ENCODE peak calls at places on chromosomes 11 and 22, in seven cellular contexts. Y is sigmoid colon, E is transverse colon, B is stomach, I is K562, K is spleen, A is suprapubic skin. Q is an unnamed sample.
A peak's percentile ranks its signal among the peaks of the same experiment; 100 is the strongest.

GRCh38 chr11:86948733-86949132 is 6.5 kb downstream of the FZD4 start:
- DNase-seq in K (no peak), E (no peak), I (no peak), B (no peak), A (no peak), Y (no peak), Q (no peak)

GRCh38 chr11:130212431-130212961 is 52.9 kb downstream of the ST14 start:
- DNase-seq in Y (peak; percentile 55), E (peak; percentile 9), B (peak; percentile 22), A (peak; percentile 64), I (no peak), K (peak; percentile 74), Q (peak; percentile 90)

GRCh38 chr11:77111277-77111676 is 8.6 kb downstream of the OMP start:
- DNase-seq in B (no peak), E (no peak), A (no peak), I (no peak), K (no peak), Y (no peak), Q (no peak)

GRCh38 chr22:39273950-39274887 is 29.4 kb upstream of the PDGFB start:
- DNase-seq in E (no peak), I (peak; percentile 75), Y (no peak), K (no peak), B (no peak), A (no peak), Q (no peak)

GRCh38 chr11:65883786-65884715 is 4.2 kb downstream of the FIBP start:
- DNase-seq in K (peak; percentile 79), B (no peak), A (no peak), I (no peak), Y (peak; percentile 65), E (peak; percentile 8), Q (no peak)

GRCh38 chr22:27113211-27114030 is 456.0 kb downstream of the MIAT start:
- DNase-seq in B (peak; percentile 52), A (no peak), E (peak; percentile 59), Y (peak; percentile 91), I (no peak), K (no peak), Q (peak; percentile 95)

GRCh38 chr11:124172076-124172475 is 11.1 kb upstream of the OR10D3 start:
- DNase-seq in I (no peak), B (no peak), K (no peak), E (no peak), Y (no peak), A (no peak), Q (no peak)

GRCh38 chr11:115503083-115503885 is 931 bp downstream of the CADM1 start:
- DNase-seq in E (peak; percentile 61), B (peak; percentile 69), A (peak; percentile 79), K (peak; percentile 81), Y (peak; percentile 81), I (no peak), Q (no peak)

GRCh38 chr11:68810164-68810563 is 31.6 kb downstream of the CPT1A start:
- DNase-seq in K (no peak), Y (no peak), B (peak; percentile 54), I (no peak), E (peak; percentile 65), A (no peak), Q (no peak)

GRCh38 chr22:42292726-42293520 is 22.5 kb upstream of the TCF20 start:
- DNase-seq in B (no peak), A (no peak), Y (no peak), E (peak; percentile 64), K (no peak), I (no peak), Q (no peak)

GRCh38 chr11:71333473-71333872 is 81.1 kb upstream of the SHANK2 start:
- DNase-seq in I (no peak), K (peak; percentile 9), E (no peak), A (peak; percentile 45), B (peak; percentile 3), Y (peak; percentile 24), Q (no peak)

GRCh38 chr11:75767228-75767572 is 1.4 kb upstream of the DGAT2 start:
- DNase-seq in K (no peak), I (no peak), Y (peak; percentile 46), A (no peak), E (no peak), B (no peak), Q (no peak)

GRCh38 chr11:76642341-76642740 is 28.2 kb downstream of the LRRC32 start:
- DNase-seq in Y (peak; percentile 43), B (no peak), K (no peak), I (no peak), E (no peak), A (no peak), Q (no peak)

GRCh38 chr11:57255618-57256017 is 18.6 kb upstream of the APLNR start:
- DNase-seq in Y (no peak), I (no peak), E (no peak), B (no peak), K (no peak), A (no peak), Q (no peak)

GRCh38 chr11:45648931-45649330 is 16.5 kb downstream of the CHST1 start:
- DNase-seq in E (no peak), I (no peak), K (no peak), A (peak; percentile 67), Y (no peak), B (no peak), Q (no peak)

GRCh38 chr11:64642876-64643257 is 51.8 kb downstream of the SLC22A12 start:
- DNase-seq in B (no peak), E (no peak), I (no peak), Y (no peak), K (no peak), A (no peak), Q (no peak)

GRCh38 chr11:60989108-60989650 is 17.7 kb downstream of the CD6 start:
- DNase-seq in Y (no peak), B (no peak), K (no peak), A (no peak), I (no peak), E (no peak), Q (no peak)

GRCh38 chr11:114563077-114563476 is 3.4 kb upstream of the NXPE1 start:
- DNase-seq in A (no peak), B (no peak), Y (no peak), I (no peak), K (no peak), E (no peak), Q (no peak)

GRCh38 chr11:16032974-16033373 is 323.4 kb downstream of the SOX6 start:
- DNase-seq in E (no peak), Y (no peak), B (no peak), A (no peak), I (no peak), K (no peak), Q (no peak)

GRCh38 chr22:37075822-37076433 is 24.4 kb downstream of the KCTD17 start:
- DNase-seq in K (no peak), I (no peak), B (no peak), Y (no peak), A (no peak), E (no peak), Q (no peak)

GRCh38 chr11:69297225-69297925 is 3.4 kb downstream of the MYEOV start:
- DNase-seq in E (peak; percentile 94), I (peak; percentile 87), B (peak; percentile 92), A (peak; percentile 95), Y (peak; percentile 93), K (peak; percentile 95), Q (peak; percentile 97)

GRCh38 chr22:35477911-35478582 is 62.6 kb upstream of the RASD2 start:
- DNase-seq in Y (peak; percentile 95), E (peak; percentile 72), A (no peak), K (no peak), I (peak; percentile 22), B (no peak), Q (no peak)

GRCh38 chr22:25747245-25747944 is 5.4 kb downstream of the MYO18B start:
- DNase-seq in I (peak; percentile 76), A (no peak), E (peak; percentile 56), K (no peak), Y (no peak), B (peak; percentile 74), Q (no peak)

GRCh38 chr11:14643697-14644395 is at the start of gene PDE3B:
- DNase-seq in K (peak; percentile 95), E (peak; percentile 90), A (peak; percentile 82), Y (peak; percentile 93), I (peak; percentile 89), B (peak; percentile 84), Q (no peak)
- TF ChIP-seq CTCF in K (no peak), E (peak; percentile 9), A (no peak), Y (no peak), I (no peak), B (no peak), Q (no peak)

GRCh38 chr11:9861860-9862725 is 198.2 kb downstream of the SWAP70 start:
- DNase-seq in K (no peak), Y (peak; percentile 74), A (no peak), I (peak; percentile 59), E (peak; percentile 57), B (peak; percentile 47), Q (no peak)
- TF ChIP-seq POLR2AphosphoS5 in K (no peak), Y (no peak), A (no peak), I (no peak), E (no peak), B (no peak), Q (peak; percentile 33)

DNA sequence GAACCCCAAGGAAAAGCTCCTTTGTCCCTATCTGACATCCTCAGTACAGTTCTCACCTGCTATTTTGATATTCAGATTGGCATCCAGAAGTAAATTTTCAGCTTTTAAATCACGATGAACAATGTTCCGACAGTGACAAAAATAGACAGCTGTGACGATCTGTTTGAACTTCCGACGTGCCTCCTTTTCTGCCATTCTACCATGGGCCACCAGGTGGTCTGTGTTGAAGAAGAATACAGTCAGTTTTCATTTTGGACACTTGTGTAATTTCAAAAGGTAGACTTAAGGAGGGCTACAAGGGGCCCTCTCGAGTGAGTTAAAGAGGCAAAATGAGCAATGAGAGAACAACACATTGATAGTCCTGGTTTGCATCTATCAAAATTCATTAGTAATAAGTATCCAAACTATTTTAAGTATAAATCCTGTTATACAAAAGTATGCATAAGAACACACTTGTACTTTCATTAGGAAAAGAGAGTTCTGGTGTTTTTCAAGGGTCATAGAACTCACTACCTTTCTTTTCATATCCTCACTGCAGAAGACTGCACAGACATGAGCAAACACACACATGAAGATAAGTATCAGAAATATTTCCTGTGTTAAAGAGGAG is 89.8 kb upstream of the APOA1 start:
- DNase-seq in Y (no peak), K (no peak), B (no peak), A (no peak), I (no peak), E (peak; percentile 34), Q (no peak)
- TF ChIP-seq CTCF in Y (peak; percentile 31), K (peak; percentile 60), B (peak; percentile 13), A (no peak), I (peak; percentile 34), E (peak; percentile 23), Q (no peak)

DNA sequence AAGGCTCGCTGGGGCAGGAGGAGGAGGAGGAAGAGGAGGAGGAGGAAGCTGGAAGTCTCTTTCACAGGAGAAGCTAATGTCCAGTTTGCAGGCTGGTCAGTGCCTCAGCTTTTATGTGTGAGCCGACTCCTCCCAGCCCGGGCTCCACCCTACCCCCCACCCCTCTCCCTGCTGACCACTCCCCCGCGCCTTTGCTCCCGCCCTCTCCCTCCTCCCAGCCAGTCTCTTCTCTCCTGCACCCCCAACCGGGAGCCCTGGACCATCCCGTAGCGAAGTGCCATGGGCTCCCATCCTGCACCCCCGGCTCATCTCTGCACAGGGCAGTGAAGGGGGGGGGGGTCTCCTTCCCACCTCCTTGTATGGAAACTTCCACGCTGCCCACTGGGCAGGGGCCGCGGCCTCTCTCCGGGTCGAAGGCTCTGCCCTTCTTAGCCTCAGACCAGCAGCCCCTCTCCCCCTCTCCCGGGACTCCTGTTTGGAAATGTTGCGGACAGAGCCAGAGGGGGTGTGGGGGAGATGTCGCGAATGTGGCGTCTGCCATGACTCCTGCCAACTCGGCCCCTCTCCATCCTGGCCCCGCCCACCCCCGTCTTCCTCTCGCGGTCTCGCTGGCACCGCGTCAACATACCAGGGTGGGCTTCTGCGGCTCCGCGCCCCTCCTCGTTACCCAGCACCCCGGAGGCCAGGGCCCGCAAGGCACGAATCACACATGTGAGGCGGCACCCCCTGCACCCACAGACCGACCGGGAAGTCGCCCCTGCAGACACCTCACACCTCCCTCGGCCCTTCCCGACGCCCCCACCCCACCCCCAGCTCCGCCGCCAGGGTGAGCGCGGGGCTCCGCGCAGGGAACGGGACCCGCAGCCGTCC is 1.8 kb downstream of the IGF2 start:
- DNase-seq in I (peak; percentile 85), A (no peak), Y (no peak), B (peak; percentile 61), K (no peak), E (peak; percentile 34), Q (no peak)
- TF ChIP-seq POLR2AphosphoS5 in I (no peak), A (no peak), Y (no peak), B (no peak), K (no peak), E (no peak), Q (no peak)

Q was measured in esophagus muscularis mucosa.